ENCODE peak calls at places on chromosomes 1 and 21, in nine cellular contexts. C, I, J, M, E, P, S, F and D are unnamed samples.

GRCh38 chr1:101847608-101848007 is 149.1 kb downstream of the OLFM3 start:
- DNase-seq in C (no peak), I (no peak), J (no peak), M (no peak), E (no peak), P (no peak), S (no peak), F (no peak), D (no peak)

GRCh38 chr1:60746278-60746761 is 336.0 kb upstream of the NFIA start:
- DNase-seq in C (no peak), I (no peak), J (no peak), M (no peak), E (no peak), P (no peak), S (no peak), F (no peak), D (peak; percentile 28)

GRCh38 chr21:46180079-46180722 is 4.1 kb downstream of the SPATC1L start:
- DNase-seq in C (no peak), I (no peak), J (no peak), M (no peak), E (no peak), P (no peak), S (no peak), F (no peak), D (no peak)

GRCh38 chr1:230117694-230118093 is 50.7 kb downstream of the GALNT2 start:
- DNase-seq in C (no peak), I (no peak), J (no peak), M (no peak), E (no peak), P (no peak), S (no peak), F (no peak), D (no peak)

GRCh38 chr1:212467843-212468482 is 35.2 kb downstream of the NENF start:
- DNase-seq in C (no peak), I (peak; percentile 20), J (no peak), M (no peak), E (no peak), P (no peak), S (no peak), F (no peak), D (no peak)

GRCh38 chr1:107858323-107858722 is 106.7 kb downstream of the VAV3 start:
- DNase-seq in C (no peak), I (no peak), J (no peak), M (no peak), E (no peak), P (no peak), S (no peak), F (no peak), D (no peak)

GRCh38 chr21:20802201-20802600 is 196.0 kb upstream of the NCAM2 start:
- DNase-seq in C (no peak), I (no peak), J (no peak), M (no peak), E (no peak), P (no peak), S (no peak), F (no peak), D (no peak)

GRCh38 chr1:31396633-31397351 is 16.2 kb upstream of the SERINC2 start:
- DNase-seq in C (no peak), I (peak; percentile 97), J (peak; percentile 90), M (no peak), E (peak; percentile 100), P (no peak), S (peak; percentile 91), F (no peak), D (peak; percentile 98)

GRCh38 chr1:3452866-3453175 is 1.6 kb upstream of the ARHGEF16 start:
- DNase-seq in C (no peak), I (no peak), J (no peak), M (no peak), E (no peak), P (no peak), S (no peak), F (no peak), D (no peak)

GRCh38 chr1:100734716-100735115 is 15.2 kb downstream of the VCAM1 start:
- DNase-seq in C (no peak), I (peak; percentile 90), J (peak; percentile 80), M (no peak), E (peak; percentile 89), P (no peak), S (peak; percentile 87), F (no peak), D (peak; percentile 52)

GRCh38 chr1:1670866-1671265 is 12.1 kb upstream of the CDK11B start:
- DNase-seq in C (no peak), I (no peak), J (no peak), M (no peak), E (no peak), P (no peak), S (no peak), F (no peak), D (no peak)

GRCh38 chr1:8317647-8318360 is at the start of gene SLC45A1:
- DNase-seq in C (peak; percentile 55), I (peak; percentile 54), J (peak; percentile 57), M (peak; percentile 53), E (peak; percentile 41), P (no peak), S (no peak), F (peak; percentile 77), D (peak; percentile 87)

GRCh38 chr1:15153842-15154479 is 414 bp downstream of the TMEM51 start:
- DNase-seq in C (peak; percentile 76), I (peak; percentile 49), J (peak; percentile 66), M (no peak), E (peak; percentile 40), P (peak; percentile 40), S (no peak), F (no peak), D (no peak)

GRCh38 chr1:43867946-43868740 is 65.5 kb upstream of the ARTN start:
- DNase-seq in C (no peak), I (peak; percentile 78), J (peak; percentile 67), M (no peak), E (peak; percentile 62), P (peak; percentile 68), S (no peak), F (no peak), D (peak; percentile 77)

GRCh38 chr21:44618909-44619308 is 7.0 kb downstream of the KRTAP10-8 start:
- DNase-seq in C (no peak), I (no peak), J (no peak), M (no peak), E (no peak), P (no peak), S (no peak), F (peak; percentile 59), D (no peak)

DNA sequence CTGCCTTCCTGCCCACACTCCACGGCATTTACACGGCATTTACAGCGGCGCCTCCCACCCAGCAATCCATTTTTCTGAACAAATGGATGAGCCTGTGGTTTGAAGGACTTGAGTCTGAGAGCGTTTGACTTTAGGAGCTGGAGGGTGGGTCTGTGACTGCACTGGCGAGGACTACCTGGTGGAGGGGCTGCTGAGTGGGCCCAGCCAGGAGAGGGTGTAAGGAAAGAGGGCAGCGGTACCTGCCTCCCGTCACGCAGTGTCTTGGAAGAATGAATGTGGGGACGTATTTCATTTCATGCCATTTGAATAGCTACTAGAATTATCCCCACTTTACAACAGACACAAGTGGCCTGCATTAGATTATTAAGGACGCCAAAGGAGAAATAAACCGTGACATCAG is 62.9 kb downstream of the B3GALT5 start:
- DNase-seq in C (no peak), I (no peak), J (no peak), M (no peak), E (no peak), P (no peak), S (no peak), F (no peak), D (no peak)
- TF ChIP-seq CTCF in C (no peak), I (no peak), J (no peak), M (no peak), E (no peak), P (no peak), S (no peak), F (no peak), D (no peak)

GRCh38 chr1:92094595-92094994 is 14.4 kb downstream of the BTBD8 start:
- DNase-seq in C (no peak), I (no peak), J (no peak), M (no peak), E (no peak), P (no peak), S (no peak), F (no peak), D (no peak)
- H3K4me3 ChIP-seq in C (no peak overlapping the region), I (no peak overlapping the region), J (no peak overlapping the region), M (no peak overlapping the region), E (no peak overlapping the region), P (no peak overlapping the region), S (no peak overlapping the region), F (no peak overlapping the region), D (no peak overlapping the region)

GRCh38 chr1:37860346-37860666 is 914 bp upstream of the MTF1 start:
- DNase-seq in C (no peak), I (no peak), J (no peak), M (no peak), E (no peak), P (no peak), S (no peak), F (no peak), D (no peak)
- TF ChIP-seq CTCF in C (no peak), I (no peak), J (no peak), M (no peak), E (no peak), P (peak; percentile 4), S (no peak), F (no peak), D (no peak)

GRCh38 chr1:41356752-41357151 is 4.5 kb upstream of the FOXO6 start:
- DNase-seq in C (peak; percentile 2), I (no peak), J (no peak), M (no peak), E (no peak), P (no peak), S (no peak), F (no peak), D (no peak)

GRCh38 chr1:41360074-41361027 is 883 bp upstream of the FOXO6 start:
- DNase-seq in C (no peak), I (no peak), J (no peak), M (peak; percentile 56), E (no peak), P (peak; percentile 69), S (no peak), F (no peak), D (no peak)

GRCh38 chr1:41359211-41360073 is 1.8 kb upstream of the FOXO6 start:
- DNase-seq in C (no peak), I (peak; percentile 11), J (no peak), M (peak; percentile 80), E (peak; percentile 84), P (no peak), S (no peak), F (no peak), D (no peak)

GRCh38 chr1:41357451-41358151 is 3.6 kb upstream of the FOXO6 start:
- DNase-seq in C (peak; percentile 10), I (no peak), J (no peak), M (peak; percentile 47), E (no peak), P (no peak), S (no peak), F (no peak), D (no peak)

DNA sequence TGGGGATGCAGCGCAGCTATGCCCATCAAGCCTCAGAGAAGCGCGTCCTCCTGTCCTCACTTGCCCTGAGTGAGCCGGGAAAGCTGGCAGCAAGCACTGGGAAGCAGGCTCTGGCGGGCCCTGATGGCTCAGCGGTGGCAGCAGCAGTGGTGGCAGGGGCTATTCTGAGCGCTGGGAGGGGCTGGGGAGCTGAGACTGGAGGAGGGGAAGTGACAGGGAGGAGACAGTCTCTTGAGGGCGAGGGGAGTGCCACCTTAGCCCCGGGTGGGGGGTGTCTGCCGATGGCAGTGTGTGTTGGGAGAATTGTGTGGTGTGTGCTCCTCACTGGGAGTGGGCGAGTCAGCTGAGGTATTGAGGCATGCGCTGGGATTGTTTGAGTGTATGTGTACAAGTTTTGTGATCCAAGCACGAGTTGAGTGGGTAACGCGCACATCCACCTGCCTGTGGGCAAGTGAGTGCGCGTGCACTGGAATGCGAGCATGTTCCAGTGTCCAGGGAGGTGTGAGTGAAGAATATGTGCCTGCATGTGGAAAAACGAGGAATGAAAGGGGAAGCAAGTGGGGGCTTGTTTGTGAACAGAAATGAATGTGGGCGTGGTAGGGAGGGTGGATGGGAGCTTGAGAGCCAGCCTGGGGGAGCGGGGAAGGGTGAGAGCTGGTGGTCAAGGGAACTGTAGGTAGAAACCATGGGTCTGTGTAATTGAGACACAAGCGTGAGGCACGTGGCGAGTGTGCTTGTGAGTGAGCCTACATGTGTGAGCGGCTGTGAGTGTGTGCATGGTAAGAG is 2.9 kb upstream of the FOXO6 start:
- DNase-seq in C (peak; percentile 6), I (no peak), J (no peak), M (peak; percentile 78), E (no peak), P (no peak), S (no peak), F (no peak), D (no peak)
- H3K4me3 ChIP-seq in C (no peak overlapping the region), I (no peak overlapping the region), J (no peak overlapping the region), M (no peak overlapping the region), E (no peak overlapping the region), P (no peak overlapping the region), S (no peak overlapping the region), F (no peak overlapping the region), D (no peak overlapping the region)